ENCODE peak calls at places on chromosomes 4 and X, in eight cellular contexts. One of them, this sample, is unnamed.

GRCh38 chr4:23084559-23085248 is 392.0 kb downstream of the GBA3 start:
- DNase-seq in IMR-90: no peak
- DNase-seq in uterus: no peak
- DNase-seq in A549: peak; percentile 2
- DNase-seq in body of pancreas: no peak
- DNase-seq in transverse colon: no peak
- DNase-seq in sigmoid colon: no peak
- DNase-seq in upper lobe of left lung: no peak
- DNase-seq in this sample: no peak

GRCh38 chr4:41930139-41930831 is 4.9 kb upstream of the TMEM33 start:
- DNase-seq in transverse colon: no peak
- DNase-seq in uterus: no peak
- DNase-seq in IMR-90: no peak
- DNase-seq in sigmoid colon: no peak
- DNase-seq in A549: no peak
- DNase-seq in body of pancreas: no peak
- DNase-seq in upper lobe of left lung: no peak
- DNase-seq in this sample: no peak

GRCh38 chrX:50903387-50904027 is 7.0 kb upstream of the BMP15 start:
- DNase-seq in uterus: no peak
- DNase-seq in IMR-90: peak; percentile 26
- DNase-seq in upper lobe of left lung: no peak
- DNase-seq in A549: peak; percentile 32
- DNase-seq in sigmoid colon: no peak
- DNase-seq in transverse colon: no peak
- DNase-seq in body of pancreas: peak; percentile 44
- DNase-seq in this sample: peak; percentile 0

GRCh38 chr4:124940387-124940786 is 227.9 kb upstream of the ANKRD50 start:
- DNase-seq in transverse colon: no peak
- DNase-seq in body of pancreas: no peak
- DNase-seq in IMR-90: peak; percentile 98
- DNase-seq in A549: peak; percentile 42
- DNase-seq in upper lobe of left lung: no peak
- DNase-seq in uterus: no peak
- DNase-seq in sigmoid colon: no peak
- DNase-seq in this sample: no peak

GRCh38 chr4:145285928-145286327 is 105.5 kb upstream of the OTUD4 start:
- DNase-seq in A549: no peak
- DNase-seq in IMR-90: peak; percentile 52
- DNase-seq in uterus: no peak
- DNase-seq in body of pancreas: no peak
- DNase-seq in sigmoid colon: no peak
- DNase-seq in upper lobe of left lung: no peak
- DNase-seq in transverse colon: no peak
- DNase-seq in this sample: no peak

GRCh38 chrX:54786972-54787371 is 11.1 kb downstream of the ITIH6 start:
- DNase-seq in uterus: no peak
- DNase-seq in upper lobe of left lung: no peak
- DNase-seq in transverse colon: peak; percentile 32
- DNase-seq in body of pancreas: peak; percentile 47
- DNase-seq in A549: peak; percentile 25
- DNase-seq in IMR-90: no peak
- DNase-seq in sigmoid colon: no peak
- DNase-seq in this sample: no peak

GRCh38 chrX:140572724-140573123 is 67.9 kb upstream of the SOX3 start:
- DNase-seq in A549: peak; percentile 51
- DNase-seq in uterus: no peak
- DNase-seq in transverse colon: peak; percentile 14
- DNase-seq in upper lobe of left lung: no peak
- DNase-seq in IMR-90: peak; percentile 34
- DNase-seq in body of pancreas: peak; percentile 61
- DNase-seq in sigmoid colon: no peak
- DNase-seq in this sample: no peak

GRCh38 chr4:157702821-157703220 is 470.0 kb downstream of the GASK1B start:
- DNase-seq in transverse colon: no peak
- DNase-seq in body of pancreas: no peak
- DNase-seq in uterus: no peak
- DNase-seq in IMR-90: no peak
- DNase-seq in A549: no peak
- DNase-seq in sigmoid colon: no peak
- DNase-seq in upper lobe of left lung: no peak
- DNase-seq in this sample: no peak

GRCh38 chr4:73976716-73977115 is 5.1 kb downstream of the PF4 start:
- DNase-seq in sigmoid colon: no peak
- DNase-seq in IMR-90: peak; percentile 13
- DNase-seq in body of pancreas: no peak
- DNase-seq in uterus: no peak
- DNase-seq in upper lobe of left lung: no peak
- DNase-seq in A549: no peak
- DNase-seq in transverse colon: no peak
- DNase-seq in this sample: no peak

DNA sequence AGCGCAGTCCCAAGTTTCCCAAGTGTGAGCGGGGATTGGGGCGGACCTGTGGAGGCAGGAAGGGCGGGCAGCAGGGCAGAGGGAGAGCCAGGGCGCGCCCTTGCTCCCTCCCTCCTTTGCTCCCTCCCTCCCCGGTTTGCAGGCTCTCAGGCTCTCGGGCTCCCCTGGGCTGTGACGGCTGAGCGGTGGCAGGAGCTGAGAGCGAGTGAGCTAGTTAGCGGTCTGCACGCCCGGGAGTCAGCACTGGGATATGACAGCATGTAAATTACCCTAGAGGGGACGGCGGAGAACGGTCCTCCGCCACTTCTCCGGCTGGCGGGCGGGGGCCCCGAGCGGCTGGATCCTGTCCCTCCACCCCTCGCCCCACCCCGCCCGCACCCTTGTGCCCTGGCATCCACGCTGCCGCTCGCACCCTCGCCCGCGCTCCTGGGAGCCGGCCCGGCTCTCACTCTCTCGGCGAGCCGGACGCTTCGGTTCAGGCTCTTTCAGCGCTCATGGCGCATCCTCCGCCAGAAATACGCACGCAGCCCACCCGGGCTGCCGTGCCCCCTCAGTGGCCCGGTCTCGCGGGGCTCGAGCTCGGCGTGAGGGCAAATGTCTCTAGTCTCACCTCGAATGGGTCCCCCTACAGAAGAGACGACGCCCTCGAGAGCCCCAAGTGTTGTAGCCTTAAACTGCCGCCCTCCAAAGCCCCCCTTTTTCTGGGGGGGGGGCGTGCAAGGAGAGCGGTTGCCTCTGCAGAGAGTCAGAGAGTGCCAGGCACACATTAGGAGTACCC is at the start of gene TSC22D3:
- DNase-seq in sigmoid colon: peak; percentile 94
- DNase-seq in IMR-90: peak; percentile 33
- DNase-seq in uterus: peak; percentile 74
- DNase-seq in upper lobe of left lung: peak; percentile 87
- DNase-seq in A549: peak; percentile 71
- DNase-seq in body of pancreas: peak; percentile 87
- DNase-seq in transverse colon: peak; percentile 81
- DNase-seq in this sample: peak; percentile 66
- TF ChIP-seq POLR2A in sigmoid colon: peak; percentile 7
- TF ChIP-seq POLR2A in IMR-90: no peak
- TF ChIP-seq POLR2A in uterus: peak; percentile 59
- TF ChIP-seq POLR2A in upper lobe of left lung: peak; percentile 19
- TF ChIP-seq POLR2A in A549: no peak
- TF ChIP-seq POLR2A in body of pancreas: peak; percentile 69
- TF ChIP-seq POLR2A in transverse colon: peak; percentile 44
- TF ChIP-seq POLR2A in this sample: no peak

GRCh38 chr4:77156912-77157858 is at the start of gene CCNG2:
- DNase-seq in body of pancreas: peak; percentile 86
- DNase-seq in sigmoid colon: peak; percentile 94
- DNase-seq in transverse colon: peak; percentile 88
- DNase-seq in uterus: peak; percentile 87
- DNase-seq in upper lobe of left lung: peak; percentile 94
- DNase-seq in IMR-90: peak; percentile 94
- DNase-seq in A549: peak; percentile 26
- DNase-seq in this sample: peak; percentile 15

GRCh38 chr4:77157859-77158486 is 966 bp downstream of the CCNG2 start:
- DNase-seq in body of pancreas: peak; percentile 88
- DNase-seq in uterus: peak; percentile 88
- DNase-seq in upper lobe of left lung: peak; percentile 96
- DNase-seq in IMR-90: peak; percentile 85
- DNase-seq in A549: peak; percentile 63
- DNase-seq in transverse colon: peak; percentile 87
- DNase-seq in sigmoid colon: peak; percentile 95
- DNase-seq in this sample: peak; percentile 63

GRCh38 chr4:77155631-77156345 is 1.2 kb upstream of the CCNG2 start:
- DNase-seq in body of pancreas: peak; percentile 19
- DNase-seq in IMR-90: no peak
- DNase-seq in uterus: no peak
- DNase-seq in A549: no peak
- DNase-seq in upper lobe of left lung: no peak
- DNase-seq in sigmoid colon: no peak
- DNase-seq in transverse colon: no peak
- DNase-seq in this sample: no peak

GRCh38 chr4:77154761-77155499 is 2.1 kb upstream of the CCNG2 start:
- DNase-seq in uterus: no peak
- DNase-seq in upper lobe of left lung: no peak
- DNase-seq in A549: no peak
- DNase-seq in sigmoid colon: no peak
- DNase-seq in transverse colon: no peak
- DNase-seq in body of pancreas: no peak
- DNase-seq in IMR-90: no peak
- DNase-seq in this sample: no peak

DNA sequence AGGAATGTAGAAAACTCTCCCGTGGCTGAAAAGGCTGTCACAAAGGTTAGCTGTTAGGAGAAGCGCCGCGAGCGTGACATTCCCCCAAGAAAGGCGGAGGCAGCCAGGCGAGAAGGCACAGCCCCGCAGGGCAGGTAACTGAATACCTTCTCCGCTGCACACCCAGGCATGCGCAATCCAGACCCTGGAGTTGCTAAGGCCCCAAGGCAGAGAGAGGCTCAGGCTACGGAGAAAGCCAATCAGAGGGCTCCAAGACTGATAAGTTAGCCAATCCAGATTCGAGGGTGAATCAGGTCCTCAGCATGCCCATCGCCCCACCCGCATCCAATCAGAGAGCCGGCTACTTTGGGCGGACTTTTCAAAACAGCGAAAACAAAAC is 485 bp upstream of the CCNG2 start:
- DNase-seq in uterus: peak; percentile 94
- DNase-seq in transverse colon: peak; percentile 96
- DNase-seq in upper lobe of left lung: peak; percentile 79
- DNase-seq in A549: peak; percentile 98
- DNase-seq in sigmoid colon: peak; percentile 99
- DNase-seq in body of pancreas: peak; percentile 97
- DNase-seq in IMR-90: peak; percentile 99
- DNase-seq in this sample: peak; percentile 77
- TF ChIP-seq POLR2A in uterus: peak; percentile 40
- TF ChIP-seq POLR2A in transverse colon: peak; percentile 58
- TF ChIP-seq POLR2A in upper lobe of left lung: no peak
- TF ChIP-seq POLR2A in A549: peak; percentile 62
- TF ChIP-seq POLR2A in sigmoid colon: peak; percentile 65
- TF ChIP-seq POLR2A in body of pancreas: peak; percentile 86
- TF ChIP-seq POLR2A in IMR-90: no peak
- TF ChIP-seq POLR2A in this sample: peak; percentile 29

GRCh38 chr4:53380221-53380620 is 2.8 kb downstream of the FIP1L1 start:
- DNase-seq in A549: no peak
- DNase-seq in uterus: no peak
- DNase-seq in body of pancreas: no peak
- DNase-seq in upper lobe of left lung: no peak
- DNase-seq in sigmoid colon: no peak
- DNase-seq in IMR-90: peak; percentile 33
- DNase-seq in transverse colon: no peak
- DNase-seq in this sample: no peak

GRCh38 chr4:53378171-53378482 is 686 bp downstream of the FIP1L1 start:
- DNase-seq in transverse colon: no peak
- DNase-seq in IMR-90: no peak
- DNase-seq in uterus: no peak
- DNase-seq in upper lobe of left lung: no peak
- DNase-seq in body of pancreas: no peak
- DNase-seq in sigmoid colon: no peak
- DNase-seq in A549: no peak
- DNase-seq in this sample: no peak

GRCh38 chr4:53374777-53375258 is 2.6 kb upstream of the FIP1L1 start:
- DNase-seq in IMR-90: no peak
- DNase-seq in transverse colon: no peak
- DNase-seq in upper lobe of left lung: no peak
- DNase-seq in A549: no peak
- DNase-seq in uterus: no peak
- DNase-seq in body of pancreas: no peak
- DNase-seq in sigmoid colon: no peak
- DNase-seq in this sample: no peak

GRCh38 chr4:53376900-53377299 is 541 bp upstream of the FIP1L1 start:
- DNase-seq in transverse colon: no peak
- DNase-seq in upper lobe of left lung: no peak
- DNase-seq in sigmoid colon: no peak
- DNase-seq in uterus: no peak
- DNase-seq in A549: no peak
- DNase-seq in body of pancreas: no peak
- DNase-seq in IMR-90: no peak
- DNase-seq in this sample: no peak

GRCh38 chr4:53377319-53378170 is at the start of gene FIP1L1:
- DNase-seq in IMR-90: peak; percentile 87
- DNase-seq in transverse colon: peak; percentile 97
- DNase-seq in A549: peak; percentile 89
- DNase-seq in uterus: peak; percentile 96
- DNase-seq in upper lobe of left lung: peak; percentile 99
- DNase-seq in body of pancreas: peak; percentile 98
- DNase-seq in sigmoid colon: peak; percentile 97
- DNase-seq in this sample: peak; percentile 77
- TF ChIP-seq POLR2A in IMR-90: peak; percentile 74
- TF ChIP-seq POLR2A in transverse colon: peak; percentile 84
- TF ChIP-seq POLR2A in A549: peak; percentile 78
- TF ChIP-seq POLR2A in uterus: peak; percentile 89
- TF ChIP-seq POLR2A in upper lobe of left lung: peak; percentile 78
- TF ChIP-seq POLR2A in body of pancreas: peak; percentile 85
- TF ChIP-seq POLR2A in sigmoid colon: peak; percentile 79
- TF ChIP-seq POLR2A in this sample: peak; percentile 76

GRCh38 chr4:77821775-77822174 is 2.6 kb upstream of the CNOT6L start:
- DNase-seq in A549: no peak
- DNase-seq in IMR-90: no peak
- DNase-seq in upper lobe of left lung: no peak
- DNase-seq in body of pancreas: no peak
- DNase-seq in sigmoid colon: no peak
- DNase-seq in uterus: no peak
- DNase-seq in transverse colon: no peak
- DNase-seq in this sample: no peak
- TF ChIP-seq POLR2A in A549: no peak
- TF ChIP-seq POLR2A in IMR-90: no peak
- TF ChIP-seq POLR2A in upper lobe of left lung: no peak
- TF ChIP-seq POLR2A in body of pancreas: no peak
- TF ChIP-seq POLR2A in sigmoid colon: no peak
- TF ChIP-seq POLR2A in uterus: no peak
- TF ChIP-seq POLR2A in transverse colon: peak; percentile 42
- TF ChIP-seq POLR2A in this sample: no peak

DNA sequence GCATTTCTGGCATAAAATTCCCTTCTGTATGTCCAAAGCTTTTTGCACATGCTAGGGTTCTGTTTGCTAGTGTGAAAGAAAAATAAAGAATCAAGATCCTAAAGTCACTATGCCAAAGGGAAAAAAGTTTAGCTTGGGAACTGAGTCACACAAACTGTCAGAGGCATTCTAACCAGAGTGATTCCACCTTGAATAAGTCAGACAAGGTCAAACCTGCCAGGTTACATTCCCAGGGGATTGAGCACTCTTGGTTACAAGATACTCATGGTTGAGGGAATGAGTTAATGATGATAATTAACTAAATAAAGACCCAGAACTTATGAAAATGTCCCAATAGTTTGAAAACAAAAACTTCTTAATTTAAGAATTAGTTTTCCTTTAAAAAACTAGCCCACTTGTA is 13.7 kb upstream of the UGT2B17 start:
- DNase-seq in body of pancreas: no peak
- DNase-seq in A549: no peak
- DNase-seq in transverse colon: no peak
- DNase-seq in sigmoid colon: no peak
- DNase-seq in upper lobe of left lung: no peak
- DNase-seq in uterus: no peak
- DNase-seq in IMR-90: no peak
- DNase-seq in this sample: no peak
- TF ChIP-seq POLR2A in body of pancreas: no peak
- TF ChIP-seq POLR2A in A549: no peak
- TF ChIP-seq POLR2A in transverse colon: no peak
- TF ChIP-seq POLR2A in sigmoid colon: no peak
- TF ChIP-seq POLR2A in upper lobe of left lung: no peak
- TF ChIP-seq POLR2A in uterus: no peak
- TF ChIP-seq POLR2A in IMR-90: no peak
- TF ChIP-seq POLR2A in this sample: no peak